ENCODE peak calls at places on chromosomes 12 and 14, in ten cellular contexts. One of them, this sample, is unnamed. For H3K9me3, the result is how much of the 10 kb centered on the place peaks cover.

GRCh38 chr12:94174576-94174975 is 26.2 kb downstream of the PLXNC1 start:
- DNase-seq in HCT116: no peak
- DNase-seq in pancreas: peak
- DNase-seq in fibroblast of lung: no peak
- DNase-seq in CD4-positive, alpha-beta T cell: no peak
- DNase-seq in K562: no peak
- DNase-seq in heart right ventricle: peak
- DNase-seq in right cardiac atrium: peak
- DNase-seq in aorta: peak
- DNase-seq in neuronal stem cell: no peak
- DNase-seq in this sample: no peak

GRCh38 chr14:93998871-93999403 is 1.8 kb downstream of the CCDC197 start:
- DNase-seq in pancreas: no peak
- DNase-seq in right cardiac atrium: no peak
- DNase-seq in K562: no peak
- DNase-seq in neuronal stem cell: no peak
- DNase-seq in HCT116: no peak
- DNase-seq in fibroblast of lung: no peak
- DNase-seq in heart right ventricle: no peak
- DNase-seq in CD4-positive, alpha-beta T cell: no peak
- DNase-seq in aorta: no peak
- DNase-seq in this sample: no peak

GRCh38 chr12:48927261-48927660 is 2.0 kb upstream of the FKBP11 start:
- DNase-seq in pancreas: no peak
- DNase-seq in fibroblast of lung: peak
- DNase-seq in right cardiac atrium: no peak
- DNase-seq in neuronal stem cell: no peak
- DNase-seq in aorta: no peak
- DNase-seq in CD4-positive, alpha-beta T cell: no peak
- DNase-seq in K562: no peak
- DNase-seq in HCT116: no peak
- DNase-seq in heart right ventricle: no peak
- DNase-seq in this sample: no peak

GRCh38 chr14:72737560-72737943 is 156.3 kb downstream of the DPF3 start:
- DNase-seq in right cardiac atrium: no peak
- DNase-seq in heart right ventricle: no peak
- DNase-seq in fibroblast of lung: no peak
- DNase-seq in K562: no peak
- DNase-seq in neuronal stem cell: no peak
- DNase-seq in HCT116: no peak
- DNase-seq in aorta: no peak
- DNase-seq in CD4-positive, alpha-beta T cell: no peak
- DNase-seq in pancreas: no peak
- DNase-seq in this sample: no peak

GRCh38 chr14:53501361-53502320 is 348.5 kb upstream of the DDHD1 start:
- DNase-seq in pancreas: no peak
- DNase-seq in CD4-positive, alpha-beta T cell: no peak
- DNase-seq in neuronal stem cell: no peak
- DNase-seq in fibroblast of lung: peak
- DNase-seq in K562: no peak
- DNase-seq in HCT116: no peak
- DNase-seq in aorta: no peak
- DNase-seq in right cardiac atrium: no peak
- DNase-seq in heart right ventricle: no peak
- DNase-seq in this sample: no peak

GRCh38 chr12:65170245-65170881 is 980 bp downstream of the LEMD3 start:
- DNase-seq in fibroblast of lung: peak
- DNase-seq in K562: peak
- DNase-seq in HCT116: peak
- DNase-seq in CD4-positive, alpha-beta T cell: peak
- DNase-seq in aorta: peak
- DNase-seq in heart right ventricle: peak
- DNase-seq in pancreas: peak
- DNase-seq in right cardiac atrium: peak
- DNase-seq in neuronal stem cell: peak
- DNase-seq in this sample: peak

GRCh38 chr12:16891673-16892072 is 285.7 kb upstream of the LMO3 start:
- DNase-seq in CD4-positive, alpha-beta T cell: no peak
- DNase-seq in aorta: no peak
- DNase-seq in pancreas: no peak
- DNase-seq in K562: no peak
- DNase-seq in right cardiac atrium: no peak
- DNase-seq in fibroblast of lung: no peak
- DNase-seq in HCT116: no peak
- DNase-seq in heart right ventricle: no peak
- DNase-seq in neuronal stem cell: no peak
- DNase-seq in this sample: no peak

GRCh38 chr14:69703047-69704046 is 63.6 kb upstream of the SRSF5 start:
- DNase-seq in right cardiac atrium: no peak
- DNase-seq in heart right ventricle: no peak
- DNase-seq in fibroblast of lung: no peak
- DNase-seq in HCT116: no peak
- DNase-seq in aorta: no peak
- DNase-seq in CD4-positive, alpha-beta T cell: no peak
- DNase-seq in K562: no peak
- DNase-seq in pancreas: no peak
- DNase-seq in neuronal stem cell: no peak
- DNase-seq in this sample: no peak

GRCh38 chr14:102928412-102929348 is 6.2 kb downstream of the AMN start:
- DNase-seq in HCT116: peak
- DNase-seq in aorta: peak
- DNase-seq in heart right ventricle: peak
- DNase-seq in K562: no peak
- DNase-seq in right cardiac atrium: peak
- DNase-seq in neuronal stem cell: peak
- DNase-seq in fibroblast of lung: peak
- DNase-seq in CD4-positive, alpha-beta T cell: peak
- DNase-seq in pancreas: peak
- DNase-seq in this sample: peak

GRCh38 chr12:130198663-130199060 is 36.4 kb downstream of the FZD10 start:
- DNase-seq in neuronal stem cell: no peak
- DNase-seq in HCT116: no peak
- DNase-seq in aorta: no peak
- DNase-seq in K562: no peak
- DNase-seq in heart right ventricle: no peak
- DNase-seq in right cardiac atrium: no peak
- DNase-seq in fibroblast of lung: no peak
- DNase-seq in pancreas: no peak
- DNase-seq in CD4-positive, alpha-beta T cell: no peak
- DNase-seq in this sample: no peak

GRCh38 chr12:130199536-130200390 is 37.5 kb downstream of the FZD10 start:
- DNase-seq in CD4-positive, alpha-beta T cell: no peak
- DNase-seq in HCT116: no peak
- DNase-seq in neuronal stem cell: no peak
- DNase-seq in aorta: no peak
- DNase-seq in right cardiac atrium: no peak
- DNase-seq in K562: no peak
- DNase-seq in fibroblast of lung: no peak
- DNase-seq in pancreas: no peak
- DNase-seq in heart right ventricle: no peak
- DNase-seq in this sample: no peak

GRCh38 chr12:130202201-130202600 is 39.9 kb downstream of the FZD10 start:
- DNase-seq in pancreas: no peak
- DNase-seq in aorta: no peak
- DNase-seq in neuronal stem cell: no peak
- DNase-seq in fibroblast of lung: no peak
- DNase-seq in K562: no peak
- DNase-seq in CD4-positive, alpha-beta T cell: no peak
- DNase-seq in heart right ventricle: no peak
- DNase-seq in right cardiac atrium: no peak
- DNase-seq in HCT116: no peak
- DNase-seq in this sample: no peak

GRCh38 chr12:130201037-130201436 is 38.8 kb downstream of the FZD10 start:
- DNase-seq in HCT116: no peak
- DNase-seq in neuronal stem cell: no peak
- DNase-seq in CD4-positive, alpha-beta T cell: no peak
- DNase-seq in K562: no peak
- DNase-seq in fibroblast of lung: no peak
- DNase-seq in right cardiac atrium: no peak
- DNase-seq in heart right ventricle: no peak
- DNase-seq in pancreas: no peak
- DNase-seq in aorta: no peak
- DNase-seq in this sample: no peak

GRCh38 chr12:130200445-130200844 is 38.2 kb downstream of the FZD10 start:
- DNase-seq in neuronal stem cell: no peak
- DNase-seq in fibroblast of lung: no peak
- DNase-seq in heart right ventricle: no peak
- DNase-seq in pancreas: no peak
- DNase-seq in K562: no peak
- DNase-seq in HCT116: no peak
- DNase-seq in aorta: no peak
- DNase-seq in CD4-positive, alpha-beta T cell: no peak
- DNase-seq in right cardiac atrium: no peak
- DNase-seq in this sample: no peak
- H3K9me3 ChIP-seq in neuronal stem cell: under half
- H3K9me3 ChIP-seq in fibroblast of lung: under half
- H3K9me3 ChIP-seq in heart right ventricle: under half
- H3K9me3 ChIP-seq in pancreas: under half
- H3K9me3 ChIP-seq in K562: under half
- H3K9me3 ChIP-seq in HCT116: under half
- H3K9me3 ChIP-seq in aorta: under half
- H3K9me3 ChIP-seq in CD4-positive, alpha-beta T cell: under half
- H3K9me3 ChIP-seq in right cardiac atrium: under half
- H3K9me3 ChIP-seq in this sample: under half

DNA sequence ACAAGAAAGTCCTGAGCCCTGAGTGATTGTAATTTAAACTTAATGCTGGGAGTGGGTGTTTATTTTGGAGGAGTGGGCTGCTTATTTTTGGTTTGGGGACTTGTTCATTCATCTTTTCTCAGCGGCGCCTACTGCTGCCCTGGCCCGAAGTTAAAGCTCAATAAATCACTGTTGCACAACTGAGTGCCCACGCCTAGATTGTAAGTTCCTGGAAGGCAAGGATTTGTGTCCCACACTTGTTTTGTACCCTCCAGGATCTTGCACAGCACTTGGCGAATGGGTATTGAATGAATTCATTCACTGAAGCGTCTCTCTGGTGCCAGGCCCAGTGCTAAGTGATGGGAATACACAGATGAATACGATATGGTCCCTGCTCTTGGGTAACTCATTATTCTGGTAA is 153.3 kb upstream of the PARP11 start:
- DNase-seq in K562: no peak
- DNase-seq in aorta: no peak
- DNase-seq in right cardiac atrium: no peak
- DNase-seq in fibroblast of lung: no peak
- DNase-seq in neuronal stem cell: no peak
- DNase-seq in HCT116: no peak
- DNase-seq in pancreas: no peak
- DNase-seq in CD4-positive, alpha-beta T cell: no peak
- DNase-seq in heart right ventricle: no peak
- DNase-seq in this sample: no peak
- H3K27ac ChIP-seq in K562: no peak
- H3K27ac ChIP-seq in aorta: no peak
- H3K27ac ChIP-seq in right cardiac atrium: no peak
- H3K27ac ChIP-seq in fibroblast of lung: no peak
- H3K27ac ChIP-seq in neuronal stem cell: no peak
- H3K27ac ChIP-seq in HCT116: no peak
- H3K27ac ChIP-seq in pancreas: no peak
- H3K27ac ChIP-seq in CD4-positive, alpha-beta T cell: no peak
- H3K27ac ChIP-seq in heart right ventricle: no peak
- H3K27ac ChIP-seq in this sample: no peak

DNA sequence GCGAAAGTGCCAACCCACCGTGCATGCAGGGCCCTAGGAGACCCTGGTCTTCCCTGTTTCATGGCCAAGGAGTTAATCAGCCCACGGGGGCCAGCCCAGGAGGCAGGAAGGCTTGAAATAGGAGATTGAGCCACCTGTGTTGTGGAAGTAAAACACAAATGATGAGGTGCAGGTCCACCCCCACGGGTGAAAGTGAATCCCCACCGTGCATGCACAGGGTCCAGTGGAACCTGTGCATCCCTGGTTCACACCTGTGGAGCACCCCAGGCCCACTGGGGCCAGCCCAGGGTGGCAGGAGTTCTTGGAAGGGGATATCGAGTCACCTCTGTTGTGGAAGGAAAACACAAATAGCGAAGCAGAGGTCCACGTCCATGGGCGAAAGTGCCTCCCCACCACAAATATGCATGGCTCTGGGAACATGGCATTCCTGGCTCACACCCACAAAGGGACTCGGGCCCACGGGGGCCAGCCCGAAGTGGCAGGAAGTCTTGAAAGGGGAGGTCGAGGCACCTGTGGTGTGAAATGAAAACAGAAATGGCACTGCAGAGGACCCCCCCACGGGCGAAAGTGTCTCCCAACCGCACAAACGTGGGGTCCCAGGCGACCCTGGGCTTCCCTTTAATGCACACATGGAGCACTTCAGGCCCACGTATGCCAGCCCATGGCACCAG is 381.5 kb downstream of the ALG10 start:
- DNase-seq in HCT116: no peak
- DNase-seq in neuronal stem cell: no peak
- DNase-seq in pancreas: peak
- DNase-seq in aorta: peak
- DNase-seq in CD4-positive, alpha-beta T cell: peak
- DNase-seq in right cardiac atrium: no peak
- DNase-seq in heart right ventricle: no peak
- DNase-seq in K562: no peak
- DNase-seq in fibroblast of lung: no peak
- DNase-seq in this sample: no peak
- H3K9me3 ChIP-seq in HCT116: under half
- H3K9me3 ChIP-seq in neuronal stem cell: half or more
- H3K9me3 ChIP-seq in pancreas: under half
- H3K9me3 ChIP-seq in aorta: under half
- H3K9me3 ChIP-seq in CD4-positive, alpha-beta T cell: half or more
- H3K9me3 ChIP-seq in right cardiac atrium: under half
- H3K9me3 ChIP-seq in heart right ventricle: under half
- H3K9me3 ChIP-seq in K562: under half
- H3K9me3 ChIP-seq in fibroblast of lung: under half
- H3K9me3 ChIP-seq in this sample: under half

GRCh38 chr14:61558271-61558670 is 137.0 kb upstream of the HIF1A start:
- DNase-seq in neuronal stem cell: no peak
- DNase-seq in aorta: no peak
- DNase-seq in right cardiac atrium: no peak
- DNase-seq in CD4-positive, alpha-beta T cell: no peak
- DNase-seq in K562: no peak
- DNase-seq in heart right ventricle: no peak
- DNase-seq in HCT116: no peak
- DNase-seq in fibroblast of lung: no peak
- DNase-seq in pancreas: no peak
- DNase-seq in this sample: no peak

GRCh38 chr14:61557854-61558253 is 137.5 kb upstream of the HIF1A start:
- DNase-seq in right cardiac atrium: no peak
- DNase-seq in K562: no peak
- DNase-seq in CD4-positive, alpha-beta T cell: no peak
- DNase-seq in fibroblast of lung: no peak
- DNase-seq in aorta: no peak
- DNase-seq in heart right ventricle: no peak
- DNase-seq in HCT116: no peak
- DNase-seq in neuronal stem cell: no peak
- DNase-seq in pancreas: no peak
- DNase-seq in this sample: no peak

GRCh38 chr14:61561144-61561543 is 134.2 kb upstream of the HIF1A start:
- DNase-seq in right cardiac atrium: no peak
- DNase-seq in CD4-positive, alpha-beta T cell: no peak
- DNase-seq in fibroblast of lung: peak
- DNase-seq in heart right ventricle: no peak
- DNase-seq in K562: no peak
- DNase-seq in aorta: no peak
- DNase-seq in neuronal stem cell: no peak
- DNase-seq in HCT116: no peak
- DNase-seq in pancreas: no peak
- DNase-seq in this sample: no peak

GRCh38 chr14:61560323-61560722 is 135.0 kb upstream of the HIF1A start:
- DNase-seq in CD4-positive, alpha-beta T cell: no peak
- DNase-seq in right cardiac atrium: no peak
- DNase-seq in pancreas: no peak
- DNase-seq in neuronal stem cell: no peak
- DNase-seq in K562: no peak
- DNase-seq in HCT116: no peak
- DNase-seq in heart right ventricle: no peak
- DNase-seq in fibroblast of lung: peak
- DNase-seq in aorta: no peak
- DNase-seq in this sample: no peak

GRCh38 chr14:61559641-61560201 is 135.6 kb upstream of the HIF1A start:
- DNase-seq in K562: peak
- DNase-seq in heart right ventricle: no peak
- DNase-seq in CD4-positive, alpha-beta T cell: no peak
- DNase-seq in fibroblast of lung: no peak
- DNase-seq in aorta: no peak
- DNase-seq in HCT116: peak
- DNase-seq in right cardiac atrium: peak
- DNase-seq in pancreas: no peak
- DNase-seq in neuronal stem cell: no peak
- DNase-seq in this sample: no peak
- H3K27ac ChIP-seq in K562: peak
- H3K27ac ChIP-seq in heart right ventricle: peak
- H3K27ac ChIP-seq in CD4-positive, alpha-beta T cell: no peak
- H3K27ac ChIP-seq in fibroblast of lung: peak
- H3K27ac ChIP-seq in aorta: no peak
- H3K27ac ChIP-seq in HCT116: peak
- H3K27ac ChIP-seq in right cardiac atrium: peak
- H3K27ac ChIP-seq in pancreas: peak
- H3K27ac ChIP-seq in neuronal stem cell: no peak
- H3K27ac ChIP-seq in this sample: no peak